ENCODE peak calls at places on chromosomes 6 and 20, in ten cellular contexts. One of them, this sample, is unnamed.

GRCh38 chr6:105793132-105793531 is 293.0 kb upstream of the PRDM1 start:
- DNase-seq in sigmoid colon: no peak
- DNase-seq in IMR-90: no peak
- DNase-seq in Calu3: peak
- DNase-seq in transverse colon: peak
- DNase-seq in lower leg skin: no peak
- DNase-seq in endothelial cell: no peak
- DNase-seq in cardiac muscle cell: no peak
- DNase-seq in osteocyte: no peak
- DNase-seq in GM23338: no peak
- DNase-seq in this sample: peak

GRCh38 chr6:40535105-40535783 is 51.9 kb downstream of the LRFN2 start:
- DNase-seq in transverse colon: no peak
- DNase-seq in endothelial cell: no peak
- DNase-seq in IMR-90: no peak
- DNase-seq in GM23338: no peak
- DNase-seq in cardiac muscle cell: no peak
- DNase-seq in osteocyte: no peak
- DNase-seq in sigmoid colon: no peak
- DNase-seq in lower leg skin: no peak
- DNase-seq in Calu3: no peak
- DNase-seq in this sample: no peak

GRCh38 chr20:57749861-57750260 is 40.0 kb upstream of the PMEPA1 start:
- DNase-seq in IMR-90: no peak
- DNase-seq in sigmoid colon: peak
- DNase-seq in transverse colon: no peak
- DNase-seq in cardiac muscle cell: no peak
- DNase-seq in endothelial cell: no peak
- DNase-seq in lower leg skin: no peak
- DNase-seq in osteocyte: no peak
- DNase-seq in Calu3: no peak
- DNase-seq in GM23338: no peak
- DNase-seq in this sample: no peak

GRCh38 chr6:39884696-39885095 is 49.6 kb downstream of the MOCS1 start:
- DNase-seq in GM23338: no peak
- DNase-seq in transverse colon: no peak
- DNase-seq in cardiac muscle cell: no peak
- DNase-seq in lower leg skin: no peak
- DNase-seq in Calu3: no peak
- DNase-seq in IMR-90: peak
- DNase-seq in sigmoid colon: no peak
- DNase-seq in osteocyte: no peak
- DNase-seq in endothelial cell: no peak
- DNase-seq in this sample: no peak

GRCh38 chr20:25238319-25239037 is 9.4 kb upstream of the PYGB start:
- DNase-seq in endothelial cell: no peak
- DNase-seq in sigmoid colon: peak
- DNase-seq in lower leg skin: no peak
- DNase-seq in transverse colon: no peak
- DNase-seq in IMR-90: peak
- DNase-seq in cardiac muscle cell: no peak
- DNase-seq in osteocyte: no peak
- DNase-seq in Calu3: no peak
- DNase-seq in GM23338: no peak
- DNase-seq in this sample: no peak

GRCh38 chr6:68778356-68779020 is 143.4 kb downstream of the ADGRB3 start:
- DNase-seq in Calu3: peak
- DNase-seq in endothelial cell: peak
- DNase-seq in GM23338: peak
- DNase-seq in sigmoid colon: no peak
- DNase-seq in osteocyte: no peak
- DNase-seq in cardiac muscle cell: peak
- DNase-seq in lower leg skin: no peak
- DNase-seq in IMR-90: peak
- DNase-seq in transverse colon: no peak
- DNase-seq in this sample: no peak

GRCh38 chr6:19771753-19772336 is 65.3 kb upstream of the ID4 start:
- DNase-seq in Calu3: no peak
- DNase-seq in GM23338: no peak
- DNase-seq in sigmoid colon: no peak
- DNase-seq in lower leg skin: no peak
- DNase-seq in cardiac muscle cell: no peak
- DNase-seq in osteocyte: no peak
- DNase-seq in IMR-90: peak
- DNase-seq in transverse colon: no peak
- DNase-seq in endothelial cell: no peak
- DNase-seq in this sample: no peak

GRCh38 chr20:53220482-53221307 is 248.5 kb downstream of the TSHZ2 start:
- DNase-seq in osteocyte: no peak
- DNase-seq in cardiac muscle cell: no peak
- DNase-seq in sigmoid colon: no peak
- DNase-seq in transverse colon: no peak
- DNase-seq in endothelial cell: no peak
- DNase-seq in Calu3: no peak
- DNase-seq in lower leg skin: no peak
- DNase-seq in IMR-90: no peak
- DNase-seq in GM23338: no peak
- DNase-seq in this sample: no peak

DNA sequence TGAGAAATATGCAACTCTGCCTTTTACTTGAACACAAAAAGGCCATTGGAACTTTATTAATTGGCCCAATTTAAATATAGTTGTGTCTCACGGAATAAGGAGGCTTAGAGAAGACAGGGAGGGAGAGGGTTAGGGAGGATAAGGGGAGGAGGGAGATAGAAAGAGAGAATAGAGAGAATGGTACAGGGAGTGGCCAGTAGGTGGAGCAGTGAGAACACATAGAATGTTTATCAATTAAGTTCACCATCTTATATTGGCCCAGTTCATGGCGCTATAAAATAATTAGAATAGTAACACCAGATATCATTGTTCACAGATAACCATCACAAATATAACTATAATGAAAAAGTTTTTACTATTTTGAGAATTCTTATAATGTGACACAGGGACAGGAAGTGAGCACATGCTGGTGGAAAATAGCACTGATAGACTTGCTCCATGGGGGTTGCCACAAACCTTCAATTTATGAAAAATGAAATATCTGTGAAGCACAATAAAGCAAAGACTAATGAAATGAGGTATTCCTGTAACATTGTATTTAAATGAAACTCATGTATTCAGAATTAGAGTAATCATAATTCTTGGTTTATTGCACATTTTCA is 374.1 kb upstream of the MANEA start:
- DNase-seq in endothelial cell: peak
- DNase-seq in sigmoid colon: no peak
- DNase-seq in osteocyte: no peak
- DNase-seq in lower leg skin: no peak
- DNase-seq in GM23338: peak
- DNase-seq in IMR-90: peak
- DNase-seq in Calu3: peak
- DNase-seq in cardiac muscle cell: peak
- DNase-seq in transverse colon: no peak
- DNase-seq in this sample: no peak
- TF ChIP-seq CTCF in endothelial cell: peak
- TF ChIP-seq CTCF in sigmoid colon: peak
- TF ChIP-seq CTCF in osteocyte: peak
- TF ChIP-seq CTCF in lower leg skin: no peak
- TF ChIP-seq CTCF in GM23338: peak
- TF ChIP-seq CTCF in IMR-90: peak
- TF ChIP-seq CTCF in Calu3: peak
- TF ChIP-seq CTCF in cardiac muscle cell: peak
- TF ChIP-seq CTCF in transverse colon: peak
- TF ChIP-seq CTCF in this sample: peak

DNA sequence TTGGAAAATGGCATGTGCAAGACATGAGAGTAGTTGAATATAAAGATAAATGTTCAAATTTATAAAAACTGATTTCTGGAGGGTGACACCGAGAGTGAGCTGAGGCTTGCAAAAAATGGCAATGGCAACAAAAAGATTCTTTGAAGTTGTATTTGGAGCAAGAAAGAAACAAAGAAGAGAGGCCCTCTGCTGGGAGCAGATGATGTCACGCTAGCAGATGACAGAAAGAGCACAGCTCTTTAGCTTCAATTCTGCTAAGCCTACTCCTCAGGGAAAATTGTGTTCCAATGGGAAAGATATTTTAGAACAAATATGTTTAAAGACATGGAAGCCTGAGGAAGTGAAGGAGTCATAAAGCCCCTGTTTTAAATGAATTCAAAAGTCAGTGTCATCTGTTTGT is 125.3 kb upstream of the NOX3 start:
- DNase-seq in GM23338: peak
- DNase-seq in Calu3: no peak
- DNase-seq in IMR-90: no peak
- DNase-seq in endothelial cell: no peak
- DNase-seq in sigmoid colon: no peak
- DNase-seq in lower leg skin: no peak
- DNase-seq in osteocyte: no peak
- DNase-seq in cardiac muscle cell: no peak
- DNase-seq in transverse colon: no peak
- DNase-seq in this sample: no peak
- TF ChIP-seq CTCF in GM23338: no peak
- TF ChIP-seq CTCF in Calu3: no peak
- TF ChIP-seq CTCF in IMR-90: peak
- TF ChIP-seq CTCF in endothelial cell: no peak
- TF ChIP-seq CTCF in sigmoid colon: no peak
- TF ChIP-seq CTCF in lower leg skin: no peak
- TF ChIP-seq CTCF in osteocyte: no peak
- TF ChIP-seq CTCF in cardiac muscle cell: no peak
- TF ChIP-seq CTCF in transverse colon: no peak
- TF ChIP-seq CTCF in this sample: no peak

GRCh38 chr20:49685809-49686208 is 27.9 kb downstream of the B4GALT5 start:
- DNase-seq in cardiac muscle cell: no peak
- DNase-seq in endothelial cell: no peak
- DNase-seq in IMR-90: peak
- DNase-seq in osteocyte: no peak
- DNase-seq in lower leg skin: no peak
- DNase-seq in GM23338: no peak
- DNase-seq in transverse colon: no peak
- DNase-seq in sigmoid colon: no peak
- DNase-seq in Calu3: no peak
- DNase-seq in this sample: no peak

GRCh38 chr20:49685161-49685601 is 28.5 kb downstream of the B4GALT5 start:
- DNase-seq in transverse colon: no peak
- DNase-seq in IMR-90: no peak
- DNase-seq in Calu3: no peak
- DNase-seq in endothelial cell: no peak
- DNase-seq in sigmoid colon: no peak
- DNase-seq in osteocyte: no peak
- DNase-seq in GM23338: no peak
- DNase-seq in cardiac muscle cell: no peak
- DNase-seq in lower leg skin: no peak
- DNase-seq in this sample: no peak

GRCh38 chr20:49682278-49682677 is 31.4 kb downstream of the B4GALT5 start:
- DNase-seq in GM23338: no peak
- DNase-seq in IMR-90: no peak
- DNase-seq in endothelial cell: no peak
- DNase-seq in transverse colon: no peak
- DNase-seq in lower leg skin: no peak
- DNase-seq in osteocyte: no peak
- DNase-seq in cardiac muscle cell: no peak
- DNase-seq in sigmoid colon: no peak
- DNase-seq in Calu3: no peak
- DNase-seq in this sample: no peak

GRCh38 chr20:49682798-49683197 is 30.9 kb downstream of the B4GALT5 start:
- DNase-seq in lower leg skin: no peak
- DNase-seq in cardiac muscle cell: no peak
- DNase-seq in GM23338: no peak
- DNase-seq in IMR-90: no peak
- DNase-seq in Calu3: no peak
- DNase-seq in endothelial cell: no peak
- DNase-seq in sigmoid colon: no peak
- DNase-seq in osteocyte: no peak
- DNase-seq in transverse colon: no peak
- DNase-seq in this sample: no peak

DNA sequence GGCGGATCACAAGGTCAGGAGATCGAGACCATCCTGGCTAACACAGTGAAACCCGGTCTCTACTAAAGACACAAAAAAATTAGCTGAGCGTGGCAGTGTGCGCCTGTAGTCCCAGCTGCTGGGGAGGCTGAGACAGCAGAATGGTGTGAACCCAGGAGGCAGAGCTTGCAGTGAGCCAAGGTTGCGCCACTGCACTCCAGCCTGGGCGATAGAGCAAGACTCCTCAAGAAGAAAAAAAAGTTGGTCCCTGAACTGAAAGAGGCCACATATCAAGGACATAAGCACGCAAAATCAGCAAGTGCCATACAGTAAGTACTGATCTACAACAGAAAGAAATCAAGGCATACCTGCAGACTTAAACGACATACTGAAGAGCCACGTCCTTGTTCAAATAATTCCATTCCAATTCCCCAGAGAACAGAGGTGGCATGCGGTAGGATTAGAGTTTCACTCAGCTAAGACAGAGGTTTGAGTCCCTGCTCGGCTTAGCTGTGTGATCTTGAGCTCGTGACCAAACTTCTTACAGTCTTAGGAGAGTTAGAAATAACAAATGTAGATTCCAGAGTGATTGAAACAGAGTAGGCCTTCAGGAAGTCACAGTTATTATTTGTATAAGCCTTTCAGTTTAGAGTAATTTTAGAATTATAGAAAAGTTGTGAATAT is 29.2 kb downstream of the B4GALT5 start:
- DNase-seq in osteocyte: no peak
- DNase-seq in Calu3: no peak
- DNase-seq in GM23338: no peak
- DNase-seq in transverse colon: no peak
- DNase-seq in cardiac muscle cell: no peak
- DNase-seq in sigmoid colon: no peak
- DNase-seq in endothelial cell: no peak
- DNase-seq in lower leg skin: no peak
- DNase-seq in IMR-90: no peak
- DNase-seq in this sample: no peak
- TF ChIP-seq CTCF in osteocyte: no peak
- TF ChIP-seq CTCF in Calu3: no peak
- TF ChIP-seq CTCF in GM23338: no peak
- TF ChIP-seq CTCF in transverse colon: no peak
- TF ChIP-seq CTCF in cardiac muscle cell: no peak
- TF ChIP-seq CTCF in sigmoid colon: no peak
- TF ChIP-seq CTCF in endothelial cell: no peak
- TF ChIP-seq CTCF in lower leg skin: no peak
- TF ChIP-seq CTCF in IMR-90: no peak
- TF ChIP-seq CTCF in this sample: no peak

GRCh38 chr6:166152660-166153059 is 15.0 kb downstream of the TBXT start:
- DNase-seq in sigmoid colon: no peak
- DNase-seq in osteocyte: no peak
- DNase-seq in endothelial cell: no peak
- DNase-seq in GM23338: no peak
- DNase-seq in IMR-90: no peak
- DNase-seq in Calu3: no peak
- DNase-seq in lower leg skin: no peak
- DNase-seq in transverse colon: no peak
- DNase-seq in cardiac muscle cell: no peak
- DNase-seq in this sample: no peak

GRCh38 chr6:166162599-166163342 is 4.9 kb downstream of the TBXT start:
- DNase-seq in sigmoid colon: peak
- DNase-seq in lower leg skin: no peak
- DNase-seq in osteocyte: no peak
- DNase-seq in Calu3: no peak
- DNase-seq in transverse colon: no peak
- DNase-seq in IMR-90: no peak
- DNase-seq in cardiac muscle cell: no peak
- DNase-seq in GM23338: no peak
- DNase-seq in endothelial cell: no peak
- DNase-seq in this sample: no peak

GRCh38 chr6:166151798-166152197 is 15.9 kb downstream of the TBXT start:
- DNase-seq in endothelial cell: no peak
- DNase-seq in sigmoid colon: no peak
- DNase-seq in GM23338: no peak
- DNase-seq in IMR-90: no peak
- DNase-seq in lower leg skin: no peak
- DNase-seq in Calu3: no peak
- DNase-seq in osteocyte: no peak
- DNase-seq in cardiac muscle cell: no peak
- DNase-seq in transverse colon: no peak
- DNase-seq in this sample: no peak

GRCh38 chr6:166157930-166158617 is 9.6 kb downstream of the TBXT start:
- DNase-seq in endothelial cell: no peak
- DNase-seq in IMR-90: no peak
- DNase-seq in osteocyte: no peak
- DNase-seq in lower leg skin: peak
- DNase-seq in Calu3: no peak
- DNase-seq in GM23338: no peak
- DNase-seq in transverse colon: no peak
- DNase-seq in cardiac muscle cell: no peak
- DNase-seq in sigmoid colon: no peak
- DNase-seq in this sample: no peak

DNA sequence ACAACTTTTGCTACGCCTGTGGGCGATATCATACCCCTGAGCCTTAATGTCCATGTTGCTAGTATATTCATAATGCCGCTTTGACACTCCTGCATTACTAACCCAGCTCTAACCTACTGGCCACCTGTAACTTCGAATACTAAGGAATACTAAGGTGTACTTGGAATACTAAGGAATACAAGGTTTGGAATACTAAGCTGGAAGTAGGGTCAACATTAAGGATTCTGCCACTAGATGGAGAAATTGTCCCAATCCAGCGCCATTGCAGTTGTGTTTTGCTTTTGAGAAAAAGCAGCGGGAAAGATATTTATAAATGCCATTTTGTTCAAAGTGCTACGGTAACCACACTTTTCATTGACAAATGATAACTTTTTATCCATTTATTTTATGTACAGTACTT is 10.7 kb downstream of the TBXT start:
- DNase-seq in sigmoid colon: no peak
- DNase-seq in GM23338: peak
- DNase-seq in transverse colon: no peak
- DNase-seq in endothelial cell: no peak
- DNase-seq in Calu3: no peak
- DNase-seq in cardiac muscle cell: no peak
- DNase-seq in lower leg skin: no peak
- DNase-seq in osteocyte: no peak
- DNase-seq in IMR-90: peak
- DNase-seq in this sample: no peak
- TF ChIP-seq CTCF in sigmoid colon: no peak
- TF ChIP-seq CTCF in GM23338: peak
- TF ChIP-seq CTCF in transverse colon: no peak
- TF ChIP-seq CTCF in endothelial cell: no peak
- TF ChIP-seq CTCF in Calu3: no peak
- TF ChIP-seq CTCF in cardiac muscle cell: peak
- TF ChIP-seq CTCF in lower leg skin: no peak
- TF ChIP-seq CTCF in osteocyte: peak
- TF ChIP-seq CTCF in IMR-90: no peak
- TF ChIP-seq CTCF in this sample: no peak